ENCODE peak calls at places on chromosomes 13 and 19, in six cellular contexts. H, S, I, Q, L and C are unnamed samples.
A peak's percentile ranks its signal among the peaks of the same experiment; 100 is the strongest.

GRCh38 chr13:28659611-28659970 is 661 bp downstream of the POMP start:
- DNase-seq in H (no peak), Q (no peak), S (no peak), I (no peak), L (no peak), C (no peak)

GRCh38 chr13:22874839-22875238 is 305.9 kb upstream of the SGCG start:
- DNase-seq in Q (no peak), L (no peak), H (no peak), S (no peak), I (no peak), C (no peak)

GRCh38 chr13:31328549-31329229 is 128.9 kb downstream of the B3GLCT start:
- DNase-seq in L (no peak), S (no peak), I (no peak), Q (no peak), H (no peak), C (no peak)

GRCh38 chr13:36332986-36333385 is 13.2 kb downstream of the SPART start:
- DNase-seq in Q (no peak), S (no peak), L (no peak), H (no peak), I (no peak), C (no peak)

GRCh38 chr19:31174948-31175347 is 174.3 kb downstream of the TSHZ3 start:
- DNase-seq in I (no peak), L (no peak), S (no peak), H (no peak), Q (no peak), C (no peak)

GRCh38 chr19:53664760-53665159 is 33.0 kb downstream of the DPRX start:
- DNase-seq in L (no peak), S (no peak), H (no peak), Q (no peak), I (no peak), C (no peak)

GRCh38 chr13:80476953-80477352 is 136.0 kb upstream of the SPRY2 start:
- DNase-seq in I (no peak), H (no peak), Q (no peak), S (no peak), L (no peak), C (no peak)

GRCh38 chr19:13103961-13104847 is 1.5 kb upstream of the LYL1 start:
- DNase-seq in S (peak; percentile 31), Q (no peak), I (no peak), L (peak; percentile 87), H (no peak), C (no peak)

GRCh38 chr19:22526661-22527272 is 104.6 kb upstream of the ZNF98 start:
- DNase-seq in L (no peak), S (no peak), Q (no peak), H (no peak), I (no peak), C (no peak)

GRCh38 chr19:35703343-35703742 is 1.0 kb upstream of the ZBTB32 start:
- DNase-seq in Q (no peak), S (peak; percentile 59), L (peak; percentile 71), H (peak; percentile 78), I (no peak), C (no peak)

GRCh38 chr13:49869514-49869913 is 66.6 kb downstream of the SPRYD7 start:
- DNase-seq in L (peak; percentile 83), Q (peak; percentile 5), H (no peak), S (no peak), I (no peak), C (no peak)

GRCh38 chr13:113756441-113757097 is 2.5 kb upstream of the TMEM255B start:
- DNase-seq in L (peak; percentile 28), I (no peak), Q (no peak), S (no peak), H (no peak), C (no peak)

GRCh38 chr19:16739546-16739945 is 19.9 kb downstream of the NWD1 start:
- DNase-seq in L (peak; percentile 76), S (no peak), H (no peak), I (no peak), Q (no peak), C (no peak)

GRCh38 chr19:46958542-46958941 is 61.1 kb upstream of the NPAS1 start:
- DNase-seq in L (no peak), Q (no peak), S (no peak), I (no peak), H (no peak), C (no peak)

GRCh38 chr19:6761053-6761676 is 6.1 kb downstream of the SH2D3A start:
- DNase-seq in S (peak; percentile 45), L (peak; percentile 73), Q (no peak), H (no peak), I (no peak), C (no peak)

GRCh38 chr13:111632906-111633305 is 312.5 kb downstream of the TEX29 start:
- DNase-seq in Q (no peak), S (no peak), L (peak; percentile 87), I (no peak), H (no peak), C (no peak)

GRCh38 chr19:4717966-4718701 is 5.5 kb downstream of the DPP9 start:
- DNase-seq in H (no peak), S (no peak), I (no peak), L (no peak), Q (no peak), C (no peak)

GRCh38 chr19:29302002-29302928 is 89.3 kb upstream of the UQCRFS1 start:
- DNase-seq in L (no peak), Q (no peak), S (no peak), H (no peak), I (no peak), C (no peak)

GRCh38 chr19:58154287-58154678 is 3.7 kb upstream of the ZNF329 start:
- DNase-seq in Q (no peak), H (peak; percentile 57), L (no peak), I (no peak), S (no peak), C (no peak)

GRCh38 chr19:30371960-30372824 is at the start of gene ZNF536:
- DNase-seq in I (no peak), S (no peak), L (no peak), Q (no peak), H (no peak), C (no peak)

GRCh38 chr13:96003304-96003703 is 49.9 kb downstream of the UGGT2 start:
- DNase-seq in I (no peak), S (no peak), L (peak; percentile 39), Q (no peak), H (no peak), C (no peak)

GRCh38 chr19:57512845-57513244 is 13.1 kb downstream of the ZNF773 start:
- DNase-seq in Q (no peak), I (no peak), H (no peak), S (no peak), L (no peak), C (no peak)

GRCh38 chr13:76293346-76293745 is 592.9 kb downstream of the KCTD12 start:
- DNase-seq in L (no peak), H (no peak), Q (no peak), S (no peak), I (peak; percentile 7), C (no peak)

GRCh38 chr19:10353793-10354391 is 14.5 kb upstream of the ICAM3 start:
- DNase-seq in I (no peak), Q (no peak), H (peak; percentile 49), S (no peak), L (peak; percentile 99), C (no peak)

GRCh38 chr19:49546825-49547565 is 19.2 kb downstream of the RCN3 start:
- DNase-seq in I (peak; percentile 86), S (peak; percentile 91), H (no peak), Q (peak; percentile 67), L (peak; percentile 91), C (peak; percentile 43)

GRCh38 chr13:91174886-91175501 is 172.5 kb upstream of the MIR17HG start:
- DNase-seq in H (peak; percentile 22), L (peak; percentile 67), I (no peak), Q (no peak), S (no peak), C (no peak)

GRCh38 chr13:94028234-94029145 is 451.0 kb downstream of the DCT start:
- DNase-seq in H (no peak), I (no peak), L (no peak), Q (no peak), S (no peak), C (no peak)

DNA sequence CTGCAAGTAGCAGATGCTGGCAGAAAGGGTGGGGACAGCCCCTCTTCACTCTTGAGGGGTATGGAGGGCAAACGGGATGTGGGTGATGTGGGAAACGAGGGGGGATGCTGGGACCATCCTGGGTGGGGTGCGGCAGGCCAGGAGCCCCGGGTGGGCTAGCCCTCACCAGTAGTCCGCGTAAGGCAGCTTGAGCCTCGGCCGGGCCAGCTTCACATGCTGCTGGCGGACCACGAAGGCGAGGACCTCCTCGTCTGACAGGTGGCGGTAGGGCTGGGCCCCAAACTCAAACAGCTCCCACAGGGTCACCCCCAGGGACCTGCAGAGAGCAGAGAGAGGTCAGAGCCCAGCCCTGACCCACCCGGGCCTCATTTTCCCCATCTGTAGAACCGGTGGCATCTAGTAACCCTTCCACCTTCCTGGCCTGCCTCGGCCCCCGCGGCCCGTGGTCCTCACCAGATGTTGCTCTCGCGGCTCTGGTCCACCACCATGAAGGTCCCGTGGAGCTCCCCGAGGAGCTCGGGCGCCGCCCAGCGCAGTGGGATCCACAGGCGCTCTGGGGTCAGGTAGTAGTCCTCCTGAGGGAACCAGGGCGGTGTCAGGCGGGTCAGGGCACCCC is 10.7 kb downstream of the LMTK3 start:
- DNase-seq in Q (no peak), L (peak; percentile 57), I (no peak), S (no peak), H (peak; percentile 64), C (no peak)
- H3K4me3 ChIP-seq in Q (peak overlapping the region; percentile 95), L (peak overlapping the region; percentile 83), I (no peak overlapping the region), S (peak overlapping the region; percentile 45), H (peak overlapping the region; percentile 51), C (peak overlapping the region; percentile 52)

GRCh38 chr13:67437246-67437645 is 207.1 kb upstream of the PCDH9 start:
- DNase-seq in I (no peak), Q (no peak), S (no peak), L (no peak), H (no peak), C (no peak)
- TF ChIP-seq CTCF in I (no peak), Q (no peak), S (no peak), L (no peak), H (no peak), C (no peak)

GRCh38 chr19:41495589-41495988 is 52.6 kb downstream of the ERICH4 start:
- DNase-seq in Q (no peak), S (no peak), L (no peak), H (no peak), I (no peak), C (no peak)

GRCh38 chr19:41505105-41505504 is 62.1 kb downstream of the ERICH4 start:
- DNase-seq in S (no peak), Q (no peak), I (no peak), H (no peak), L (peak; percentile 13), C (no peak)

GRCh38 chr19:41501854-41502253 is 58.9 kb downstream of the ERICH4 start:
- DNase-seq in H (no peak), L (peak; percentile 10), S (no peak), I (no peak), Q (no peak), C (no peak)

GRCh38 chr19:41499899-41500298 is 56.9 kb downstream of the ERICH4 start:
- DNase-seq in H (no peak), I (no peak), L (no peak), Q (no peak), S (no peak), C (no peak)

GRCh38 chr19:41500443-41500842 is 57.5 kb downstream of the ERICH4 start:
- DNase-seq in H (no peak), Q (no peak), I (no peak), L (peak; percentile 13), S (no peak), C (no peak)
- H3K4me3 ChIP-seq in H (no peak overlapping the region), Q (no peak overlapping the region), I (no peak overlapping the region), L (no peak overlapping the region), S (peak overlapping the region; percentile 35), C (no peak overlapping the region)

GRCh38 chr13:112670118-112670517 is 19.7 kb upstream of the ATP11A start:
- DNase-seq in L (peak; percentile 64), H (no peak), I (no peak), S (no peak), Q (no peak), C (peak; percentile 82)
- TF ChIP-seq CTCF in L (peak; percentile 44), H (no peak), I (no peak), S (no peak), Q (no peak), C (peak; percentile 22)